ENCODE peak calls at places on chromosomes 12 and 14, in nine cellular contexts. One of them, this sample, is unnamed.

GRCh38 chr14:36748814-36749213 is 87.2 kb downstream of the PAX9 start:
- DNase-seq in nephron progenitor cell: no peak
- DNase-seq in stimulated activated CD8-positive, alpha-beta memory T cell treated with anti-CD3 and anti-CD28 coated beads, Interleukin-15, amount 100 ng/mL, for 24 hours: no peak
- DNase-seq in nucleus accumbens: no peak
- DNase-seq in Calu3: no peak
- DNase-seq in lung: no peak
- DNase-seq in HS-27A: no peak
- DNase-seq in C1 segment of cervical spinal cord: no peak
- DNase-seq in NCI-H748 treated with DMSO at 0.1 percent for 48 hours: no peak
- DNase-seq in this sample: no peak

GRCh38 chr12:17134315-17134714 is 528.4 kb upstream of the LMO3 start:
- DNase-seq in nucleus accumbens: no peak
- DNase-seq in lung: no peak
- DNase-seq in Calu3: no peak
- DNase-seq in stimulated activated CD8-positive, alpha-beta memory T cell treated with anti-CD3 and anti-CD28 coated beads, Interleukin-15, amount 100 ng/mL, for 24 hours: no peak
- DNase-seq in C1 segment of cervical spinal cord: no peak
- DNase-seq in HS-27A: no peak
- DNase-seq in NCI-H748 treated with DMSO at 0.1 percent for 48 hours: no peak
- DNase-seq in nephron progenitor cell: no peak
- DNase-seq in this sample: no peak

GRCh38 chr12:90978117-90978770 is 23.3 kb upstream of the CCER1 start:
- DNase-seq in NCI-H748 treated with DMSO at 0.1 percent for 48 hours: peak
- DNase-seq in Calu3: no peak
- DNase-seq in C1 segment of cervical spinal cord: no peak
- DNase-seq in stimulated activated CD8-positive, alpha-beta memory T cell treated with anti-CD3 and anti-CD28 coated beads, Interleukin-15, amount 100 ng/mL, for 24 hours: no peak
- DNase-seq in HS-27A: peak
- DNase-seq in nephron progenitor cell: no peak
- DNase-seq in nucleus accumbens: no peak
- DNase-seq in lung: no peak
- DNase-seq in this sample: peak

GRCh38 chr14:23528555-23528954 is 23.0 kb downstream of the ZFHX2 start:
- DNase-seq in NCI-H748 treated with DMSO at 0.1 percent for 48 hours: no peak
- DNase-seq in HS-27A: no peak
- DNase-seq in lung: no peak
- DNase-seq in nephron progenitor cell: no peak
- DNase-seq in nucleus accumbens: no peak
- DNase-seq in stimulated activated CD8-positive, alpha-beta memory T cell treated with anti-CD3 and anti-CD28 coated beads, Interleukin-15, amount 100 ng/mL, for 24 hours: no peak
- DNase-seq in Calu3: peak
- DNase-seq in C1 segment of cervical spinal cord: no peak
- DNase-seq in this sample: no peak

GRCh38 chr12:107322063-107322462 is 228.7 kb upstream of the CRY1 start:
- DNase-seq in lung: no peak
- DNase-seq in stimulated activated CD8-positive, alpha-beta memory T cell treated with anti-CD3 and anti-CD28 coated beads, Interleukin-15, amount 100 ng/mL, for 24 hours: no peak
- DNase-seq in C1 segment of cervical spinal cord: no peak
- DNase-seq in nucleus accumbens: no peak
- DNase-seq in Calu3: no peak
- DNase-seq in nephron progenitor cell: no peak
- DNase-seq in NCI-H748 treated with DMSO at 0.1 percent for 48 hours: no peak
- DNase-seq in HS-27A: no peak
- DNase-seq in this sample: no peak

GRCh38 chr12:69095765-69096477 is 143.4 kb upstream of the CPSF6 start:
- DNase-seq in nephron progenitor cell: no peak
- DNase-seq in C1 segment of cervical spinal cord: no peak
- DNase-seq in NCI-H748 treated with DMSO at 0.1 percent for 48 hours: no peak
- DNase-seq in HS-27A: no peak
- DNase-seq in lung: no peak
- DNase-seq in stimulated activated CD8-positive, alpha-beta memory T cell treated with anti-CD3 and anti-CD28 coated beads, Interleukin-15, amount 100 ng/mL, for 24 hours: no peak
- DNase-seq in Calu3: no peak
- DNase-seq in nucleus accumbens: no peak
- DNase-seq in this sample: no peak

GRCh38 chr12:3214508-3215365 is 137.6 kb downstream of the TSPAN9 start:
- DNase-seq in HS-27A: no peak
- DNase-seq in Calu3: no peak
- DNase-seq in nucleus accumbens: peak
- DNase-seq in stimulated activated CD8-positive, alpha-beta memory T cell treated with anti-CD3 and anti-CD28 coated beads, Interleukin-15, amount 100 ng/mL, for 24 hours: no peak
- DNase-seq in NCI-H748 treated with DMSO at 0.1 percent for 48 hours: peak
- DNase-seq in nephron progenitor cell: no peak
- DNase-seq in lung: no peak
- DNase-seq in C1 segment of cervical spinal cord: no peak
- DNase-seq in this sample: no peak

GRCh38 chr12:95244350-95244749 is 26.7 kb downstream of the VEZT start:
- DNase-seq in lung: no peak
- DNase-seq in nucleus accumbens: no peak
- DNase-seq in C1 segment of cervical spinal cord: no peak
- DNase-seq in NCI-H748 treated with DMSO at 0.1 percent for 48 hours: no peak
- DNase-seq in stimulated activated CD8-positive, alpha-beta memory T cell treated with anti-CD3 and anti-CD28 coated beads, Interleukin-15, amount 100 ng/mL, for 24 hours: no peak
- DNase-seq in Calu3: no peak
- DNase-seq in HS-27A: no peak
- DNase-seq in nephron progenitor cell: no peak
- DNase-seq in this sample: no peak

GRCh38 chr14:62778847-62779246 is 266.4 kb downstream of the KCNH5 start:
- DNase-seq in Calu3: no peak
- DNase-seq in NCI-H748 treated with DMSO at 0.1 percent for 48 hours: no peak
- DNase-seq in nephron progenitor cell: no peak
- DNase-seq in HS-27A: no peak
- DNase-seq in stimulated activated CD8-positive, alpha-beta memory T cell treated with anti-CD3 and anti-CD28 coated beads, Interleukin-15, amount 100 ng/mL, for 24 hours: no peak
- DNase-seq in nucleus accumbens: no peak
- DNase-seq in lung: no peak
- DNase-seq in C1 segment of cervical spinal cord: no peak
- DNase-seq in this sample: no peak

GRCh38 chr14:63713765-63714164 is 14.1 kb downstream of the SGPP1 start:
- DNase-seq in nucleus accumbens: no peak
- DNase-seq in HS-27A: peak
- DNase-seq in lung: no peak
- DNase-seq in NCI-H748 treated with DMSO at 0.1 percent for 48 hours: no peak
- DNase-seq in nephron progenitor cell: no peak
- DNase-seq in C1 segment of cervical spinal cord: no peak
- DNase-seq in Calu3: no peak
- DNase-seq in stimulated activated CD8-positive, alpha-beta memory T cell treated with anti-CD3 and anti-CD28 coated beads, Interleukin-15, amount 100 ng/mL, for 24 hours: no peak
- DNase-seq in this sample: no peak

GRCh38 chr12:46676797-46677520 is 148.8 kb downstream of the SLC38A4 start:
- DNase-seq in nucleus accumbens: no peak
- DNase-seq in stimulated activated CD8-positive, alpha-beta memory T cell treated with anti-CD3 and anti-CD28 coated beads, Interleukin-15, amount 100 ng/mL, for 24 hours: no peak
- DNase-seq in NCI-H748 treated with DMSO at 0.1 percent for 48 hours: no peak
- DNase-seq in C1 segment of cervical spinal cord: no peak
- DNase-seq in Calu3: no peak
- DNase-seq in nephron progenitor cell: no peak
- DNase-seq in HS-27A: no peak
- DNase-seq in lung: no peak
- DNase-seq in this sample: no peak

GRCh38 chr14:56491299-56492285 is 88.0 kb upstream of the TMEM260 start:
- DNase-seq in nucleus accumbens: peak
- DNase-seq in stimulated activated CD8-positive, alpha-beta memory T cell treated with anti-CD3 and anti-CD28 coated beads, Interleukin-15, amount 100 ng/mL, for 24 hours: no peak
- DNase-seq in Calu3: peak
- DNase-seq in HS-27A: peak
- DNase-seq in lung: no peak
- DNase-seq in NCI-H748 treated with DMSO at 0.1 percent for 48 hours: peak
- DNase-seq in C1 segment of cervical spinal cord: no peak
- DNase-seq in nephron progenitor cell: peak
- DNase-seq in this sample: peak

GRCh38 chr12:48075833-48076232 is 30.0 kb downstream of the SENP1 start:
- DNase-seq in stimulated activated CD8-positive, alpha-beta memory T cell treated with anti-CD3 and anti-CD28 coated beads, Interleukin-15, amount 100 ng/mL, for 24 hours: no peak
- DNase-seq in Calu3: no peak
- DNase-seq in NCI-H748 treated with DMSO at 0.1 percent for 48 hours: no peak
- DNase-seq in C1 segment of cervical spinal cord: no peak
- DNase-seq in nucleus accumbens: no peak
- DNase-seq in HS-27A: no peak
- DNase-seq in nephron progenitor cell: no peak
- DNase-seq in lung: no peak
- DNase-seq in this sample: no peak

GRCh38 chr14:101877766-101878165 is 86.6 kb upstream of the DYNC1H1 start:
- DNase-seq in HS-27A: no peak
- DNase-seq in nucleus accumbens: no peak
- DNase-seq in Calu3: no peak
- DNase-seq in C1 segment of cervical spinal cord: no peak
- DNase-seq in NCI-H748 treated with DMSO at 0.1 percent for 48 hours: no peak
- DNase-seq in lung: no peak
- DNase-seq in stimulated activated CD8-positive, alpha-beta memory T cell treated with anti-CD3 and anti-CD28 coated beads, Interleukin-15, amount 100 ng/mL, for 24 hours: no peak
- DNase-seq in nephron progenitor cell: no peak
- DNase-seq in this sample: no peak

GRCh38 chr12:89281534-89281857 is 70.8 kb downstream of the DUSP6 start:
- DNase-seq in NCI-H748 treated with DMSO at 0.1 percent for 48 hours: no peak
- DNase-seq in Calu3: no peak
- DNase-seq in nephron progenitor cell: no peak
- DNase-seq in lung: no peak
- DNase-seq in C1 segment of cervical spinal cord: no peak
- DNase-seq in nucleus accumbens: no peak
- DNase-seq in HS-27A: no peak
- DNase-seq in stimulated activated CD8-positive, alpha-beta memory T cell treated with anti-CD3 and anti-CD28 coated beads, Interleukin-15, amount 100 ng/mL, for 24 hours: no peak
- DNase-seq in this sample: no peak

GRCh38 chr12:103956515-103957027 is 9.1 kb upstream of the TDG start:
- DNase-seq in HS-27A: no peak
- DNase-seq in NCI-H748 treated with DMSO at 0.1 percent for 48 hours: no peak
- DNase-seq in stimulated activated CD8-positive, alpha-beta memory T cell treated with anti-CD3 and anti-CD28 coated beads, Interleukin-15, amount 100 ng/mL, for 24 hours: peak
- DNase-seq in C1 segment of cervical spinal cord: no peak
- DNase-seq in nucleus accumbens: no peak
- DNase-seq in lung: peak
- DNase-seq in Calu3: peak
- DNase-seq in nephron progenitor cell: no peak
- DNase-seq in this sample: no peak